ENCODE peak calls at places on chromosome 17, in five cellular contexts. U, K, E, B and S are unnamed samples.

GRCh38 chr17:75854111-75854748 is 905 bp downstream of the WBP2 start:
- DNase-seq in U (no peak), K (no peak), E (no peak), B (no peak), S (peak)

GRCh38 chr17:72602517-72603345 is 481.9 kb downstream of the SOX9 start:
- DNase-seq in U (no peak), K (no peak), E (no peak), B (no peak), S (no peak)

GRCh38 chr17:8673621-8674020 is 43.1 kb upstream of the MYH10 start:
- DNase-seq in U (no peak), K (no peak), E (no peak), B (peak), S (no peak)

GRCh38 chr17:57677858-57678257 is 67.2 kb downstream of the CCDC182 start:
- DNase-seq in U (no peak), K (no peak), E (no peak), B (no peak), S (no peak)

GRCh38 chr17:7393613-7394451 is 493 bp downstream of the PLSCR3 start:
- DNase-seq in U (peak), K (no peak), E (peak), B (no peak), S (peak)

GRCh38 chr17:19262650-19263620 is 25.8 kb downstream of the EPN2 start:
- DNase-seq in U (no peak), K (no peak), E (no peak), B (no peak), S (no peak)

GRCh38 chr17:56269998-56270397 is 116.7 kb downstream of the ANKFN1 start:
- DNase-seq in U (no peak), K (no peak), E (no peak), B (no peak), S (no peak)

GRCh38 chr17:41008811-41009210 is at the start of gene KRTAP3-1:
- DNase-seq in U (no peak), K (peak), E (no peak), B (no peak), S (no peak)

GRCh38 chr17:74922694-74923537 is at the start of gene USH1G:
- DNase-seq in U (no peak), K (no peak), E (no peak), B (no peak), S (no peak)

GRCh38 chr17:44065668-44066203 is 735 bp downstream of the LSM12 start:
- DNase-seq in U (peak), K (no peak), E (no peak), B (no peak), S (no peak)

GRCh38 chr17:29778936-29779811 is 150.9 kb downstream of the SSH2 start:
- DNase-seq in U (peak), K (no peak), E (peak), B (peak), S (peak)

GRCh38 chr17:42040818-42041217 is 9.6 kb downstream of the C17orf113 start:
- DNase-seq in U (no peak), K (no peak), E (no peak), B (no peak), S (no peak)

GRCh38 chr17:68783861-68784260 is 171.3 kb downstream of the ABCA8 start:
- DNase-seq in U (no peak), K (no peak), E (no peak), B (no peak), S (no peak)

GRCh38 chr17:77363821-77364361 is 223.1 kb downstream of the SEC14L1 start:
- DNase-seq in U (peak), K (no peak), E (no peak), B (no peak), S (no peak)

GRCh38 chr17:61416540-61417363 is 17.1 kb downstream of the TBX2 start:
- DNase-seq in U (no peak), K (peak), E (peak), B (peak), S (peak)

GRCh38 chr17:57875109-57876022 is 25.5 kb upstream of the MRPS23 start:
- DNase-seq in U (no peak), K (no peak), E (no peak), B (peak), S (no peak)

GRCh38 chr17:31413871-31414589 is 22.6 kb downstream of the RAB11FIP4 start:
- DNase-seq in U (no peak), K (no peak), E (no peak), B (no peak), S (no peak)

GRCh38 chr17:11797803-11798202 is 199.5 kb downstream of the ZNF18 start:
- DNase-seq in U (no peak), K (no peak), E (no peak), B (no peak), S (no peak)

GRCh38 chr17:28999216-28999615 is 6.6 kb downstream of the SEZ6 start:
- DNase-seq in U (no peak), K (peak), E (no peak), B (no peak), S (no peak)

GRCh38 chr17:72439893-72440502 is 319.2 kb downstream of the SOX9 start:
- DNase-seq in U (no peak), K (no peak), E (no peak), B (no peak), S (no peak)

GRCh38 chr17:82112866-82113390 is 14.9 kb upstream of the FASN start:
- DNase-seq in U (no peak), K (no peak), E (no peak), B (no peak), S (no peak)

GRCh38 chr17:67575325-67575724 is 142.4 kb upstream of the NOL11 start:
- DNase-seq in U (no peak), K (peak), E (no peak), B (no peak), S (no peak)

GRCh38 chr17:557371-557770 is 157.3 kb downstream of the VPS53 start:
- DNase-seq in U (no peak), K (no peak), E (no peak), B (no peak), S (no peak)

GRCh38 chr17:3695723-3696411 is at the start of gene P2RX5:
- DNase-seq in U (peak), K (no peak), E (peak), B (no peak), S (peak)

GRCh38 chr17:62164712-62165377 is 99.8 kb upstream of the MED13 start:
- DNase-seq in U (no peak), K (no peak), E (no peak), B (no peak), S (no peak)

GRCh38 chr17:75513667-75514052 is 1.7 kb downstream of the CASKIN2 start:
- DNase-seq in U (no peak), K (no peak), E (no peak), B (no peak), S (no peak)

GRCh38 chr17:66903781-66904180 is 60.7 kb upstream of the CACNG4 start:
- DNase-seq in U (no peak), K (no peak), E (no peak), B (no peak), S (no peak)

GRCh38 chr17:70013911-70014310 is 61.1 kb upstream of the KCNJ16 start:
- DNase-seq in U (no peak), K (no peak), E (no peak), B (no peak), S (no peak)

GRCh38 chr17:35051579-35052239 is 11.8 kb downstream of the RFFL start:
- DNase-seq in U (no peak), K (no peak), E (no peak), B (no peak), S (no peak)

GRCh38 chr17:64411999-64412771 is 21.5 kb upstream of the PECAM1 start:
- DNase-seq in U (no peak), K (no peak), E (no peak), B (peak), S (peak)

GRCh38 chr17:66468241-66469087 is 166.1 kb downstream of the PRKCA start:
- DNase-seq in U (no peak), K (no peak), E (no peak), B (no peak), S (no peak)

GRCh38 chr17:67027031-67027628 is 17.2 kb upstream of the CACNG1 start:
- DNase-seq in U (no peak), K (no peak), E (no peak), B (peak), S (no peak)

GRCh38 chr17:12089809-12090384 is 69.2 kb downstream of the MAP2K4 start:
- DNase-seq in U (no peak), K (no peak), E (no peak), B (no peak), S (no peak)

GRCh38 chr17:31598921-31599571 is 207.6 kb downstream of the RAB11FIP4 start:
- DNase-seq in U (no peak), K (peak), E (no peak), B (no peak), S (no peak)

GRCh38 chr17:39601758-39602532 is 5.8 kb downstream of the NEUROD2 start:
- DNase-seq in U (no peak), K (no peak), E (no peak), B (no peak), S (no peak)

GRCh38 chr17:68509151-68510057 is 2.8 kb upstream of the PRKAR1A start:
- DNase-seq in U (no peak), K (peak), E (no peak), B (peak), S (no peak)